ENCODE peak calls at places on chromosomes 7 and 10, in ten cellular contexts. R, S, V, U, X, Y, Z, B, H and W are unnamed samples.

GRCh38 chr10:89744021-89744420 is 42.6 kb downstream of the KIF20B start:
- DNase-seq in R (no peak), H (no peak), S (no peak), U (no peak), B (no peak), V (no peak), Z (no peak), Y (no peak), X (no peak), W (no peak)

GRCh38 chr7:107392811-107393210 is 77.0 kb upstream of the GPR22 start:
- DNase-seq in B (no peak), R (no peak), H (no peak), S (no peak), V (no peak), Z (no peak), X (no peak), Y (no peak), U (no peak), W (no peak)

GRCh38 chr10:28924585-28925153 is 247.3 kb downstream of the BAMBI start:
- DNase-seq in H (no peak), Y (no peak), Z (no peak), U (no peak), R (no peak), B (no peak), V (no peak), S (no peak), X (no peak), W (no peak)

GRCh38 chr10:93773705-93774104 is 16.0 kb downstream of the LGI1 start:
- DNase-seq in V (no peak), X (no peak), B (no peak), Z (no peak), R (no peak), S (no peak), U (no peak), H (no peak), Y (no peak), W (no peak)

GRCh38 chr7:47795631-47796030 is 152.6 kb downstream of the PKD1L1 start:
- DNase-seq in S (no peak), X (no peak), R (no peak), V (no peak), Y (no peak), Z (no peak), U (no peak), H (no peak), B (no peak), W (no peak)

GRCh38 chr10:18713077-18713476 is 53.8 kb downstream of the ARL5B start:
- DNase-seq in Z (no peak), R (no peak), H (no peak), Y (no peak), S (no peak), X (peak), U (no peak), B (no peak), V (no peak), W (no peak)

GRCh38 chr7:97845622-97846203 is 26.5 kb downstream of the ASNS start:
- DNase-seq in U (peak), H (no peak), Z (no peak), S (no peak), B (peak), V (no peak), Y (no peak), R (no peak), X (peak), W (no peak)

GRCh38 chr10:93072225-93072712 is 1.4 kb upstream of the CYP26A1 start:
- DNase-seq in V (no peak), R (no peak), U (peak), Y (no peak), X (no peak), H (no peak), Z (no peak), B (peak), S (no peak), W (no peak)

GRCh38 chr10:73625004-73625883 is 16.0 kb downstream of the MYOZ1 start:
- DNase-seq in U (peak), Z (peak), R (no peak), X (peak), H (peak), S (peak), V (no peak), B (peak), Y (no peak), W (no peak)

GRCh38 chr10:97274828-97275227 is 17.6 kb downstream of the ARHGAP19 start:
- DNase-seq in U (no peak), H (no peak), B (no peak), V (no peak), S (no peak), R (no peak), Z (no peak), Y (no peak), X (no peak), W (no peak)

GRCh38 chr10:23496727-23497126 is 57.9 kb downstream of the OTUD1 start:
- DNase-seq in S (no peak), B (no peak), H (no peak), R (no peak), V (no peak), Y (no peak), Z (no peak), X (no peak), U (no peak), W (no peak)

GRCh38 chr10:54063514-54063913 is 737.5 kb downstream of the PCDH15 start:
- DNase-seq in B (no peak), V (no peak), X (no peak), Z (peak), R (no peak), H (no peak), S (no peak), Y (no peak), U (no peak), W (no peak)

GRCh38 chr10:78408671-78409472 is 375.2 kb downstream of the RPS24 start:
- DNase-seq in H (no peak), X (no peak), B (no peak), S (no peak), U (peak), R (peak), Z (peak), V (no peak), Y (no peak), W (no peak)

GRCh38 chr7:135929249-135929648 is 47.9 kb downstream of the MTPN start:
- DNase-seq in H (no peak), B (no peak), V (no peak), S (no peak), X (no peak), U (no peak), Y (no peak), Z (no peak), R (no peak), W (no peak)